ENCODE peak calls at places on chromosomes 4 and X, in five cellular contexts. One of them, this sample, is unnamed.

GRCh38 chr4:87078987-87079469 is 141.4 kb downstream of the KLHL8 start:
- DNase-seq in cardiac fibroblast: peak
- DNase-seq in body of pancreas: no peak
- DNase-seq in tibial nerve: no peak
- DNase-seq in kidney epithelial cell: no peak
- DNase-seq in this sample: no peak

GRCh38 chrX:107206697-107207065 is 270 bp downstream of the DNAAF6 start:
- DNase-seq in cardiac fibroblast: no peak
- DNase-seq in body of pancreas: no peak
- DNase-seq in tibial nerve: no peak
- DNase-seq in kidney epithelial cell: no peak
- DNase-seq in this sample: no peak

GRCh38 chr4:182144621-182145359 is 98.4 kb upstream of the TENM3 start:
- DNase-seq in cardiac fibroblast: no peak
- DNase-seq in body of pancreas: no peak
- DNase-seq in tibial nerve: no peak
- DNase-seq in kidney epithelial cell: no peak
- DNase-seq in this sample: peak

GRCh38 chrX:119885554-119886428 is 9.9 kb upstream of the AKAP14 start:
- DNase-seq in cardiac fibroblast: peak
- DNase-seq in body of pancreas: no peak
- DNase-seq in tibial nerve: no peak
- DNase-seq in kidney epithelial cell: no peak
- DNase-seq in this sample: peak

GRCh38 chrX:72073614-72074013 is 58.1 kb downstream of the RTL5 start:
- DNase-seq in cardiac fibroblast: no peak
- DNase-seq in body of pancreas: no peak
- DNase-seq in tibial nerve: no peak
- DNase-seq in kidney epithelial cell: no peak
- DNase-seq in this sample: no peak

GRCh38 chrX:154785711-154786110 is 19.6 kb downstream of the MPP1 start:
- DNase-seq in cardiac fibroblast: no peak
- DNase-seq in body of pancreas: no peak
- DNase-seq in tibial nerve: no peak
- DNase-seq in kidney epithelial cell: no peak
- DNase-seq in this sample: no peak

GRCh38 chr4:140135529-140136021 is 18.4 kb downstream of the MAML3 start:
- DNase-seq in cardiac fibroblast: peak
- DNase-seq in body of pancreas: peak
- DNase-seq in tibial nerve: peak
- DNase-seq in kidney epithelial cell: no peak
- DNase-seq in this sample: no peak

GRCh38 chr4:145785391-145786008 is 105.6 kb downstream of the C4orf51 start:
- DNase-seq in cardiac fibroblast: peak
- DNase-seq in body of pancreas: no peak
- DNase-seq in tibial nerve: no peak
- DNase-seq in kidney epithelial cell: no peak
- DNase-seq in this sample: no peak

GRCh38 chrX:95919605-95920004 is 765.0 kb upstream of the DIAPH2 start:
- DNase-seq in cardiac fibroblast: no peak
- DNase-seq in body of pancreas: no peak
- DNase-seq in tibial nerve: no peak
- DNase-seq in kidney epithelial cell: no peak
- DNase-seq in this sample: no peak

GRCh38 chr4:114481856-114482255 is 116.8 kb upstream of the UGT8 start:
- DNase-seq in cardiac fibroblast: no peak
- DNase-seq in body of pancreas: no peak
- DNase-seq in tibial nerve: no peak
- DNase-seq in kidney epithelial cell: no peak
- DNase-seq in this sample: no peak

GRCh38 chr4:147842573-147842972 is 110.7 kb downstream of the ARHGAP10 start:
- DNase-seq in cardiac fibroblast: peak
- DNase-seq in body of pancreas: no peak
- DNase-seq in tibial nerve: no peak
- DNase-seq in kidney epithelial cell: no peak
- DNase-seq in this sample: no peak

GRCh38 chr4:952881-953573 is 20.3 kb downstream of the DGKQ start:
- DNase-seq in cardiac fibroblast: no peak
- DNase-seq in body of pancreas: peak
- DNase-seq in tibial nerve: no peak
- DNase-seq in kidney epithelial cell: no peak
- DNase-seq in this sample: peak

GRCh38 chr4:143311924-143312323 is 24.8 kb upstream of the GAB1 start:
- DNase-seq in cardiac fibroblast: no peak
- DNase-seq in body of pancreas: no peak
- DNase-seq in tibial nerve: no peak
- DNase-seq in kidney epithelial cell: no peak
- DNase-seq in this sample: no peak

GRCh38 chr4:112848931-112849330 is 200.5 kb upstream of the ANK2 start:
- DNase-seq in cardiac fibroblast: no peak
- DNase-seq in body of pancreas: no peak
- DNase-seq in tibial nerve: no peak
- DNase-seq in kidney epithelial cell: no peak
- DNase-seq in this sample: no peak

GRCh38 chr4:12612866-12613265 is 871.3 kb downstream of the RAB28 start:
- DNase-seq in cardiac fibroblast: no peak
- DNase-seq in body of pancreas: no peak
- DNase-seq in tibial nerve: no peak
- DNase-seq in kidney epithelial cell: no peak
- DNase-seq in this sample: no peak

GRCh38 chr4:4595252-4595651 is 53.4 kb upstream of the STX18 start:
- DNase-seq in cardiac fibroblast: peak
- DNase-seq in body of pancreas: no peak
- DNase-seq in tibial nerve: no peak
- DNase-seq in kidney epithelial cell: no peak
- DNase-seq in this sample: peak

GRCh38 chr4:92236907-92237306 is 66.9 kb upstream of the GRID2 start:
- DNase-seq in cardiac fibroblast: peak
- DNase-seq in body of pancreas: no peak
- DNase-seq in tibial nerve: no peak
- DNase-seq in kidney epithelial cell: no peak
- DNase-seq in this sample: no peak

GRCh38 chrX:55143621-55144020 is 54.8 kb downstream of the PAGE2 start:
- DNase-seq in cardiac fibroblast: peak
- DNase-seq in body of pancreas: no peak
- DNase-seq in tibial nerve: no peak
- DNase-seq in kidney epithelial cell: no peak
- DNase-seq in this sample: no peak

GRCh38 chr4:54440394-54441223 is 211.5 kb downstream of the PDGFRA start:
- DNase-seq in cardiac fibroblast: peak
- DNase-seq in body of pancreas: no peak
- DNase-seq in tibial nerve: no peak
- DNase-seq in kidney epithelial cell: no peak
- DNase-seq in this sample: peak

GRCh38 chr4:1534076-1534872 is 128.0 kb upstream of the NKX1-1 start:
- DNase-seq in cardiac fibroblast: no peak
- DNase-seq in body of pancreas: no peak
- DNase-seq in tibial nerve: no peak
- DNase-seq in kidney epithelial cell: no peak
- DNase-seq in this sample: no peak

GRCh38 chrX:131709553-131709952 is 165.7 kb downstream of the OR13H1 start:
- DNase-seq in cardiac fibroblast: no peak
- DNase-seq in body of pancreas: no peak
- DNase-seq in tibial nerve: no peak
- DNase-seq in kidney epithelial cell: no peak
- DNase-seq in this sample: no peak

GRCh38 chrX:131703646-131704045 is 159.8 kb downstream of the OR13H1 start:
- DNase-seq in cardiac fibroblast: no peak
- DNase-seq in body of pancreas: no peak
- DNase-seq in tibial nerve: no peak
- DNase-seq in kidney epithelial cell: no peak
- DNase-seq in this sample: no peak

DNA sequence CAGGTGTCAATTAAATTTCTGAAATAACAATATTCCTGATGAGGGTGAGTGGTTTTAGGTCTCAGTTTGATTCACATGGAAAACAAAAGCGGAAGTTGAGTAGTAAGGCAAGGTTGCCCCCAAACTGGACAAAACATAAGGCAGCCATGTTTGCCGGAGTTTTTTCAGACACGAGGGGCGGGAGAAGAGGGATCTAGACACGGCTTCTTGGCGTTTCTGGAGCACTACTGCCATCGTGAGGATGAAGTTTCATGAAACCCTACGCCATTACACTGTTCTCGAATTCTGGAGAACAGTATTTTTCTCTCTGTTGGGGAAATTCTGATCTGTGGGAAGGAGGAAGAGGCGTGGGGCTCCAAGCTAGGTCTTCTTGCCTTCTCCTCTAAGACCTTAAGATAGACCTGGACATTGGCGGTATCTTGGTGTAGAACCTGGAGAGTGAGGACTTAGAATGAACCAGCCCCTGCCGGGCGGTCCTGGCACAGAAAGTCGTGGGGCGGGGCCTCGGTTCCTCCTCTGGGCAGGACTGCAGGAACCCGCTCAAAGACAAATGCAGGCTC is 160.3 kb downstream of the OR13H1 start:
- DNase-seq in cardiac fibroblast: no peak
- DNase-seq in body of pancreas: no peak
- DNase-seq in tibial nerve: no peak
- DNase-seq in kidney epithelial cell: peak
- DNase-seq in this sample: no peak
- TF ChIP-seq CTCF in cardiac fibroblast: no peak
- TF ChIP-seq CTCF in body of pancreas: peak
- TF ChIP-seq CTCF in tibial nerve: peak
- TF ChIP-seq CTCF in kidney epithelial cell: peak
- TF ChIP-seq CTCF in this sample: no peak

DNA sequence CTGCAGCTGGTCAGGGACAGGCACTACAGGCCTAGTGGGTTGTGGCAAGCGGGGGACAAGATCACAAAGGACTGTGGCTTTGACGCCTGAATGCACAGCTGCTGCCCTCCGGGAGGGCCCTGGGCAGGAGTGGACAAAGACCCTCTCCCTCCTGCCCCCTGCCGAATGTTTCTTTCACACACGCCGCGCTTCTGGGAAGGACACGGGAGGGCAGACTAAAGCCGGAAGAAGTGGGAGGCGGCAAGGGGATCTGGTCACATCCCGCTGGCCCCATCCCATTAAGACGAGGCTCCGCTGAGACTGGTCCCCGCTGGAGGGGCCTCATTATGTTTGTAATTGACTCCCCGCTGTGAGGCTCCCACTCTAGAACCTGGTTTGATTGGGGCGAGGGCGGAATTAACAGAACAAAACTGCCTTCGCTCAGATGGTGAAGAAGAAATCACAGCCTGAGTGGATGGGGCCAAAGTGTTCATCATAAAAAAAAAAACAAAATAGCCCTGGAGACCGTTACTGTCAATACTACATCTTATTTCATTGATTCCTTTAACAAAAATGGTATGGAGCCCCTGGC is 37.8 kb upstream of the PSAPL1 start:
- DNase-seq in cardiac fibroblast: no peak
- DNase-seq in body of pancreas: no peak
- DNase-seq in tibial nerve: no peak
- DNase-seq in kidney epithelial cell: no peak
- DNase-seq in this sample: no peak
- TF ChIP-seq CTCF in cardiac fibroblast: no peak
- TF ChIP-seq CTCF in body of pancreas: no peak
- TF ChIP-seq CTCF in tibial nerve: no peak
- TF ChIP-seq CTCF in kidney epithelial cell: no peak
- TF ChIP-seq CTCF in this sample: no peak

DNA sequence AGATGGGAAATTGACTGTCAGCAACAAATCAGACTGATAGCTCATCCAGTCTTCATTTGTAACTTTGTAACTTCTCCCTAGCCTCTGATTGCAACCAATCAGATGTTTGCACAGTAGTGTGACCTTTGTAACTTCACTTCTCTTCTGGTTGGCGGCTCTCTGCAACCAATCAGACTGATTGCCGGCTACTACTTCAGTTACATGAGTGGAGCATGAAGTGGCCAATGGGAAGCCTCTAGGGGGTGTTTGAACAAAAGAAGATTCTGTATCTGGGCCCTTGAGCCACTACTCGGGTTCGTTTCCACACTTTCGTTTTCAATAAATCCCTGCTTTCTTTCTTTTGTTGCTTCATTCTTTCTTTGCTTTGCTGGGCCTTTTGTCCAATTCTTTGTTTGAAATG is 1285.8 kb downstream of the TECRL start:
- DNase-seq in cardiac fibroblast: no peak
- DNase-seq in body of pancreas: no peak
- DNase-seq in tibial nerve: no peak
- DNase-seq in kidney epithelial cell: no peak
- DNase-seq in this sample: no peak
- TF ChIP-seq CTCF in cardiac fibroblast: no peak
- TF ChIP-seq CTCF in body of pancreas: no peak
- TF ChIP-seq CTCF in tibial nerve: no peak
- TF ChIP-seq CTCF in kidney epithelial cell: no peak
- TF ChIP-seq CTCF in this sample: no peak

DNA sequence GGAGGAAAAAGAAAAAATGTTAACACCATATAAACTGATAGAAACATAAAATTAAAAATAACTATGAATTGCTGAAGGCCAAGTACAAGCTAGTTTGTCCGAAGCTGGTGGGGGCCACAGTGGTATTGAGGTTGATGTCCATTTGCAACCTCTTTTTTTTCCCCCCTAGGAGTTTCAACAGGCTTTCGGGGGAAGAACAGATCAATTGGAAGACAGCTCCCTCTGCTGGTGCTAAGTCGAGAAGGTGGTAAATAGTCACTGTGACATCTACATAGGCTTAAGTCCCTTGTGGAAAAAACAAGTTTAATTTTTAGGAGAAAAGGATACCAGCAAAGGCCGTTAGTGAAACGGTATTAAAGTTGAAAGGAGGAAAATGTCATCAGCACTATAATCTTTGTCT is 115.7 kb upstream of the ZXDA start:
- DNase-seq in cardiac fibroblast: peak
- DNase-seq in body of pancreas: peak
- DNase-seq in tibial nerve: no peak
- DNase-seq in kidney epithelial cell: no peak
- DNase-seq in this sample: peak
- TF ChIP-seq CTCF in cardiac fibroblast: peak
- TF ChIP-seq CTCF in body of pancreas: peak
- TF ChIP-seq CTCF in tibial nerve: peak
- TF ChIP-seq CTCF in kidney epithelial cell: peak
- TF ChIP-seq CTCF in this sample: peak

DNA sequence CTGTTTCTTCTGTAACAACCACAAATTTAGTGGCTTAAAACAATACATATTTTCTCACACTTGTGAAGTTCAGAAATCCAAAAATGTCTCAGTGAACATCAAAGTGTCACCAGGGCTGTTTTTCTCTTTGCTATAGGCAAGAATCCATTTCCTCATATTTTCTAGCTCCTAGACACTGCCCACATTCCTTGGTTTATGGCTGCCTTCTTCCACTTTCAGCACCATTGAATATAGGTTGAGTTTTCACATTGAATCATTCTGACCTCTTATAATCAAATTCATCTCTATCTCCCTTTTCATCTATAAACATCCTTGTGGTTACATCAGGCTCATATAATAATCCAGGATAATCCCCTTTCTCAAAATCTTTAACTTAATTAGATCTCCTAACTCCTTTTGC is 37.0 kb upstream of the TACR3 start:
- DNase-seq in cardiac fibroblast: no peak
- DNase-seq in body of pancreas: no peak
- DNase-seq in tibial nerve: no peak
- DNase-seq in kidney epithelial cell: no peak
- DNase-seq in this sample: no peak
- TF ChIP-seq CTCF in cardiac fibroblast: no peak
- TF ChIP-seq CTCF in body of pancreas: no peak
- TF ChIP-seq CTCF in tibial nerve: no peak
- TF ChIP-seq CTCF in kidney epithelial cell: no peak
- TF ChIP-seq CTCF in this sample: no peak